ENCODE peak calls at places on chromosomes 3 and 15, in seven cellular contexts. K, V, U, B, A, G and O are unnamed samples.
A peak's percentile ranks its signal among the peaks of the same experiment; 100 is the strongest.

GRCh38 chr3:126542340-126543241 is 16.1 kb downstream of the C3orf22 start:
- DNase-seq in K (no peak), V (no peak), U (no peak), B (no peak), A (no peak), G (peak; percentile 44), O (peak; percentile 25)

GRCh38 chr15:70095387-70096214 is 2.1 kb downstream of the TLE3 start:
- DNase-seq in K (no peak), V (no peak), U (no peak), B (peak; percentile 55), A (no peak), G (peak; percentile 79), O (peak; percentile 75)

GRCh38 chr3:74602471-74602870 is 12.0 kb downstream of the CNTN3 start:
- DNase-seq in K (no peak), V (no peak), U (no peak), B (no peak), A (no peak), G (no peak), O (no peak)

GRCh38 chr3:125695688-125696087 is 100.4 kb upstream of the OSBPL11 start:
- DNase-seq in K (no peak), V (no peak), U (no peak), B (no peak), A (no peak), G (no peak), O (no peak)

GRCh38 chr3:167091186-167091585 is 288.9 kb downstream of the ZBBX start:
- DNase-seq in K (no peak), V (no peak), U (no peak), B (no peak), A (no peak), G (no peak), O (no peak)

GRCh38 chr3:144677118-144677517 is 705.5 kb downstream of the DIPK2A start:
- DNase-seq in K (peak; percentile 5), V (no peak), U (no peak), B (no peak), A (no peak), G (no peak), O (no peak)

GRCh38 chr3:30894521-30895289 is at the start of gene GADL1:
- DNase-seq in K (peak; percentile 8), V (no peak), U (peak; percentile 29), B (no peak), A (no peak), G (peak; percentile 74), O (peak; percentile 73)

GRCh38 chr3:134079111-134079531 is 49.4 kb upstream of the SLCO2A1 start:
- DNase-seq in K (no peak), V (peak; percentile 15), U (no peak), B (no peak), A (no peak), G (no peak), O (no peak)

GRCh38 chr3:94285874-94286273 is 223.0 kb downstream of the NSUN3 start:
- DNase-seq in K (no peak), V (no peak), U (no peak), B (no peak), A (no peak), G (no peak), O (peak; percentile 10)

GRCh38 chr15:80500021-80500420 is 95.8 kb downstream of the ARNT2 start:
- DNase-seq in K (no peak), V (no peak), U (no peak), B (no peak), A (no peak), G (peak; percentile 11), O (no peak)

GRCh38 chr3:177977381-177978158 is 558.7 kb upstream of the KCNMB2 start:
- DNase-seq in K (peak; percentile 96), V (no peak), U (peak; percentile 20), B (no peak), A (no peak), G (no peak), O (no peak)

GRCh38 chr15:42143866-42144625 is 12.4 kb downstream of the PLA2G4F start:
- DNase-seq in K (no peak), V (no peak), U (no peak), B (no peak), A (no peak), G (no peak), O (no peak)

GRCh38 chr15:54131410-54131809 is 153.2 kb downstream of the UNC13C start:
- DNase-seq in K (peak; percentile 73), V (no peak), U (no peak), B (no peak), A (no peak), G (no peak), O (no peak)

GRCh38 chr3:29335921-29336320 is 55.0 kb downstream of the RBMS3 start:
- DNase-seq in K (no peak), V (no peak), U (no peak), B (no peak), A (no peak), G (no peak), O (no peak)

GRCh38 chr3:35829499-35829898 is 190.2 kb downstream of the ARPP21 start:
- DNase-seq in K (no peak), V (peak; percentile 1), U (peak; percentile 15), B (no peak), A (no peak), G (no peak), O (peak; percentile 7)

GRCh38 chr3:150737874-150738679 is 24.9 kb downstream of the SIAH2 start:
- DNase-seq in K (peak; percentile 48), V (peak; percentile 96), U (no peak), B (peak; percentile 88), A (peak; percentile 57), G (no peak), O (no peak)

GRCh38 chr3:63644212-63644777 is 8.2 kb upstream of the SNTN start:
- DNase-seq in K (no peak), V (no peak), U (no peak), B (no peak), A (no peak), G (no peak), O (peak; percentile 18)

GRCh38 chr3:102004561-102004960 is 155.2 kb downstream of the NFKBIZ start:
- DNase-seq in K (no peak), V (no peak), U (no peak), B (no peak), A (no peak), G (no peak), O (no peak)

GRCh38 chr3:102005551-102005950 is 156.2 kb downstream of the NFKBIZ start:
- DNase-seq in K (no peak), V (no peak), U (no peak), B (no peak), A (no peak), G (no peak), O (no peak)

GRCh38 chr3:102002056-102002455 is 152.7 kb downstream of the NFKBIZ start:
- DNase-seq in K (no peak), V (no peak), U (no peak), B (no peak), A (no peak), G (no peak), O (no peak)

DNA sequence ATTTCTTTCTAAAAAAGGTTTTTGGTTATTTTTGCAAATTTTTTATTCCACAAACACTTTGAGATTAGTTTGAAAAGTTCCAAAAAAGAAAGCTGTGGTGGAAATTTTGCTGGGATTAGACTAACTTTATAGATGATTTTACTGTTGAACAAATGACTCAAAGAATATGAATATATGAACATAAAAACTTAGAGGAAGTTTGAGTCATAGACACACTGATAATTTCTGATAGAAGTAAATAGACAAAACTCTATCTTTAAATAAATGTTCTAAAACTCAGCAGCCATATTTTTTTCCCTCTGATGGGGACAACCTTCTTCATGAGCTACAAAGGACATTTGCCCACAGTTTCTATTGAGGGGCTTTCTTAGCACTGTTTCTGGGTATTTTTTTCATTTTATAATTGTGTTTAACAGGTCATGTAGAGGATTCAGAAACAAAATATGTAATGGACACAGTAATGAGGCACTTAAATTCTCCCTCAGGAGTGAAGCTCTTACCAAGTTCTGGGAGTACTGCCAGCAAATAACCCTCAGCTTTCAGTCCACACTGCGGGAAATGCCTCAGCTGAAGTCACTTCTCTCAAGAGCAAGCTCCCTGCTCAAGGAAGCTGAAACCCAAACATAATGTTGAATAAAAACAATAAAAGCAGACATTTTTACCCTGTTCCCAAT is 157.6 kb downstream of the NFKBIZ start:
- DNase-seq in K (peak; percentile 96), V (no peak), U (peak; percentile 11), B (no peak), A (no peak), G (no peak), O (no peak)
- TF ChIP-seq USF2 in K (no peak), V (no peak), U (no peak), B (no peak), A (no peak), G (no peak), O (no peak)

GRCh38 chr3:170566413-170566812 is 19.5 kb downstream of the SLC7A14 start:
- DNase-seq in K (no peak), V (no peak), U (no peak), B (no peak), A (no peak), G (no peak), O (no peak)

GRCh38 chr3:170564664-170565063 is 21.2 kb downstream of the SLC7A14 start:
- DNase-seq in K (no peak), V (no peak), U (no peak), B (no peak), A (no peak), G (no peak), O (no peak)

GRCh38 chr3:170565495-170565894 is 20.4 kb downstream of the SLC7A14 start:
- DNase-seq in K (no peak), V (no peak), U (no peak), B (no peak), A (no peak), G (no peak), O (no peak)

GRCh38 chr3:170562080-170562479 is 23.8 kb downstream of the SLC7A14 start:
- DNase-seq in K (no peak), V (no peak), U (no peak), B (no peak), A (no peak), G (no peak), O (no peak)

DNA sequence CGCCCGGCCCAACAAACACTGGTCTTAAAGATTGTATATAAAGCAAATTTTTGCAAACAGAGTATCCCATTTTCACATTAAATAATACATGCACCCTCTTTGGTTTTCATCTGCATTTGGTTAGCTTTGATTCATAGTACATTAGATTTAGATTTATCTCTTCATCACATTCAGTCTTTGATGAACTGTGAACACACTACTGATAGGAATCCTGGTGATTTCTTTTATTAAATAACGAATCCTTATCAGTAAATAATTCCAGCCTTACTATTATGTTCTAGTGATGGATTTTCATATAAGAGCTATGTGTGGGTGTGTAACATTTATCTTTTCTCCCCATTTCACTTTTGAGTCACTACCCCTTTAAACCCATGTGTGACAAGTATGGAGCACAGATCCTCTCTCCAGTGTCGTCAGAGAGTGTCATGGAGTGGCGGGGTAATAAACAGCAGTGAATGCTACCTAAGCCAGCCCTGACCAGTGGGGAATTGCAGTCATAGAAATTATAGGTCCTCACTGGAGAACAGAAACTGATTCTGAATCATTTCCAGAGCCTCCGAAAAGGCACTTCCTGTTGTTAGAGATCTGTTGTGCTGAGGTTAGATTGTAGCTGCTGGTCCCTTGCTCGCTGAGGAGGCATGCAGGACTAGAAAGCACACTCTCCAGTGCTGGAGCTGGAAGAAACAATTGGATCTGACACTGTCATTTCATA is 22.0 kb downstream of the SLC7A14 start:
- DNase-seq in K (peak; percentile 82), V (no peak), U (no peak), B (no peak), A (peak; percentile 23), G (no peak), O (peak; percentile 70)
- H3K4me3 ChIP-seq in K (peak overlapping the region; percentile 23), V (no peak overlapping the region), U (no peak overlapping the region), B (no peak overlapping the region), A (no peak overlapping the region), G (no peak overlapping the region), O (peak overlapping the region; percentile 26)

GRCh38 chr15:63943829-63944680 is 102.2 kb downstream of the DAPK2 start:
- DNase-seq in K (no peak), V (no peak), U (no peak), B (no peak), A (no peak), G (peak; percentile 28), O (no peak)
- H3K27ac ChIP-seq in K (no peak overlapping the region), V (no peak overlapping the region), U (no peak overlapping the region), B (no peak overlapping the region), A (peak overlapping the region; percentile 11), G (no peak overlapping the region), O (no peak overlapping the region)

GRCh38 chr3:186142556-186142955 is 33.7 kb upstream of the ETV5 start:
- DNase-seq in K (no peak), V (no peak), U (no peak), B (no peak), A (no peak), G (no peak), O (no peak)
- TF ChIP-seq USF2 in K (no peak), V (no peak), U (no peak), B (no peak), A (no peak), G (no peak), O (no peak)